ENCODE peak calls at places on chromosomes 1 and 21, in six cellular contexts. R is H9, S is GM12865, X is mucosa of descending colon, G is NCI-H2171 treated with DMSO at 0.1 percent for 48 hours, Q is NCI-H1694 treated with DMSO at 0.1 percent for 48 hours. P is an unnamed sample.

GRCh38 chr1:103459385-103459784 is 66.1 kb upstream of the RNPC3 start:
- DNase-seq in R (no peak), S (no peak), X (no peak), G (no peak), Q (no peak), P (no peak)

GRCh38 chr1:27522860-27523665 is 33.1 kb upstream of the WASF2 start:
- DNase-seq in R (no peak), S (no peak), X (no peak), G (peak), Q (peak), P (no peak)

GRCh38 chr21:16304700-16305099 is 574.9 kb downstream of the USP25 start:
- DNase-seq in R (no peak), S (no peak), X (no peak), G (no peak), Q (no peak), P (no peak)

GRCh38 chr1:56866656-56867055 is 12.1 kb downstream of the C8A start:
- DNase-seq in R (no peak), S (no peak), X (no peak), G (no peak), Q (no peak), P (peak)

GRCh38 chr1:17605582-17606344 is 66.3 kb downstream of the ARHGEF10L start:
- DNase-seq in R (no peak), S (no peak), X (no peak), G (no peak), Q (no peak), P (no peak)

GRCh38 chr1:64006276-64007051 is 197.0 kb upstream of the UBE2U start:
- DNase-seq in R (no peak), S (no peak), X (no peak), G (peak), Q (peak), P (no peak)

GRCh38 chr1:83959824-83960441 is 39.0 kb downstream of the TTLL7 start:
- DNase-seq in R (no peak), S (no peak), X (no peak), G (no peak), Q (no peak), P (no peak)

GRCh38 chr1:218711884-218712674 is 366.9 kb downstream of the TGFB2 start:
- DNase-seq in R (no peak), S (no peak), X (no peak), G (no peak), Q (no peak), P (no peak)

GRCh38 chr1:52633291-52633754 is 355 bp downstream of the SHISAL2A start:
- DNase-seq in R (peak), S (peak), X (peak), G (no peak), Q (no peak), P (no peak)

GRCh38 chr1:48254254-48254653 is 31.7 kb downstream of the SLC5A9 start:
- DNase-seq in R (no peak), S (no peak), X (no peak), G (no peak), Q (no peak), P (no peak)

GRCh38 chr1:24294757-24295371 is 24.3 kb upstream of the GRHL3 start:
- DNase-seq in R (no peak), S (no peak), X (peak), G (no peak), Q (no peak), P (no peak)

GRCh38 chr1:214018605-214019268 is 31.0 kb downstream of the PROX1 start:
- DNase-seq in R (no peak), S (peak), X (no peak), G (peak), Q (no peak), P (no peak)

GRCh38 chr1:17441265-17441992 is 2.0 kb upstream of the RCC2 start:
- DNase-seq in R (no peak), S (peak), X (no peak), G (peak), Q (no peak), P (no peak)

GRCh38 chr1:154730986-154731489 is 123.1 kb upstream of the ADAR start:
- DNase-seq in R (no peak), S (no peak), X (no peak), G (no peak), Q (no peak), P (no peak)

GRCh38 chr1:29197590-29197924 is 15.9 kb upstream of the SRSF4 start:
- DNase-seq in R (peak), S (peak), X (no peak), G (peak), Q (peak), P (no peak)

GRCh38 chr1:920506-920905 is 3.2 kb upstream of the SAMD11 start:
- DNase-seq in R (no peak), S (no peak), X (no peak), G (no peak), Q (no peak), P (no peak)

GRCh38 chr1:178238722-178239510 is 145.0 kb downstream of the RASAL2 start:
- DNase-seq in R (no peak), S (no peak), X (no peak), G (no peak), Q (no peak), P (peak)

GRCh38 chr1:80218112-80218511 is 1211.6 kb upstream of the ADGRL4 start:
- DNase-seq in R (no peak), S (peak), X (no peak), G (peak), Q (peak), P (peak)

GRCh38 chr1:193318347-193318746 is 131.9 kb upstream of the B3GALT2 start:
- DNase-seq in R (no peak), S (no peak), X (no peak), G (no peak), Q (no peak), P (no peak)

GRCh38 chr1:75724472-75725022 is at the start of gene ACADM:
- DNase-seq in R (peak), S (peak), X (peak), G (peak), Q (peak), P (peak)